ENCODE peak calls at places on chromosomes 16 and 17, in five cellular contexts. One of them, this sample, is unnamed.

GRCh38 chr17:50542795-50543774 is 3.9 kb upstream of the SPATA20 start:
- DNase-seq in GM04504: no peak
- DNase-seq in cardiac fibroblast: no peak
- DNase-seq in left colon: peak; percentile 83
- DNase-seq in DMS153: peak; percentile 68
- DNase-seq in this sample: no peak

GRCh38 chr17:59425085-59425901 is 93.8 kb downstream of the YPEL2 start:
- DNase-seq in GM04504: no peak
- DNase-seq in cardiac fibroblast: peak; percentile 86
- DNase-seq in left colon: peak; percentile 31
- DNase-seq in DMS153: no peak
- DNase-seq in this sample: no peak

GRCh38 chr17:66712453-66712852 is 122.5 kb upstream of the CACNG5 start:
- DNase-seq in GM04504: no peak
- DNase-seq in cardiac fibroblast: no peak
- DNase-seq in left colon: peak; percentile 38
- DNase-seq in DMS153: no peak
- DNase-seq in this sample: no peak

GRCh38 chr17:68296217-68297140 is 5.2 kb downstream of the ARSG start:
- DNase-seq in GM04504: no peak
- DNase-seq in cardiac fibroblast: no peak
- DNase-seq in left colon: peak; percentile 19
- DNase-seq in DMS153: no peak
- DNase-seq in this sample: peak; percentile 51

GRCh38 chr17:49694847-49695697 is 12.7 kb downstream of the SLC35B1 start:
- DNase-seq in GM04504: no peak
- DNase-seq in cardiac fibroblast: peak; percentile 39
- DNase-seq in left colon: peak; percentile 74
- DNase-seq in DMS153: peak; percentile 12
- DNase-seq in this sample: peak; percentile 40

GRCh38 chr17:79615926-79616325 is 5.1 kb upstream of the RBFOX3 start:
- DNase-seq in GM04504: no peak
- DNase-seq in cardiac fibroblast: no peak
- DNase-seq in left colon: no peak
- DNase-seq in DMS153: no peak
- DNase-seq in this sample: no peak

GRCh38 chr17:32626371-32626770 is 139.6 kb downstream of the CDK5R1 start:
- DNase-seq in GM04504: no peak
- DNase-seq in cardiac fibroblast: no peak
- DNase-seq in left colon: no peak
- DNase-seq in DMS153: no peak
- DNase-seq in this sample: no peak

GRCh38 chr17:64718058-64718457 is 56.0 kb upstream of the SMURF2 start:
- DNase-seq in GM04504: no peak
- DNase-seq in cardiac fibroblast: no peak
- DNase-seq in left colon: no peak
- DNase-seq in DMS153: no peak
- DNase-seq in this sample: no peak

GRCh38 chr17:8164815-8165131 is 2.0 kb upstream of the VAMP2 start:
- DNase-seq in GM04504: no peak
- DNase-seq in cardiac fibroblast: no peak
- DNase-seq in left colon: no peak
- DNase-seq in DMS153: no peak
- DNase-seq in this sample: no peak

GRCh38 chr16:65833171-65833871 is 533.2 kb upstream of the CDH5 start:
- DNase-seq in GM04504: peak; percentile 78
- DNase-seq in cardiac fibroblast: peak; percentile 65
- DNase-seq in left colon: no peak
- DNase-seq in DMS153: no peak
- DNase-seq in this sample: no peak

GRCh38 chr16:23837553-23838308 is 1.9 kb downstream of the PRKCB start:
- DNase-seq in GM04504: no peak
- DNase-seq in cardiac fibroblast: no peak
- DNase-seq in left colon: no peak
- DNase-seq in DMS153: no peak
- DNase-seq in this sample: no peak

GRCh38 chr17:50681260-50682200 is 26.2 kb downstream of the ANKRD40 start:
- DNase-seq in GM04504: peak; percentile 71
- DNase-seq in cardiac fibroblast: peak; percentile 86
- DNase-seq in left colon: peak; percentile 54
- DNase-seq in DMS153: peak; percentile 17
- DNase-seq in this sample: no peak

GRCh38 chr16:87581867-87582220 is 20.5 kb upstream of the JPH3 start:
- DNase-seq in GM04504: peak; percentile 97
- DNase-seq in cardiac fibroblast: peak; percentile 98
- DNase-seq in left colon: peak; percentile 32
- DNase-seq in DMS153: no peak
- DNase-seq in this sample: no peak

GRCh38 chr17:61926831-61927210 is 961 bp downstream of the INTS2 start:
- DNase-seq in GM04504: peak; percentile 11
- DNase-seq in cardiac fibroblast: peak; percentile 10
- DNase-seq in left colon: no peak
- DNase-seq in DMS153: no peak
- DNase-seq in this sample: no peak

GRCh38 chr16:27925612-27926011 is 137.9 kb downstream of the GSG1L start:
- DNase-seq in GM04504: no peak
- DNase-seq in cardiac fibroblast: no peak
- DNase-seq in left colon: no peak
- DNase-seq in DMS153: no peak
- DNase-seq in this sample: no peak

GRCh38 chr16:14527411-14528044 is 102.5 kb downstream of the PARN start:
- DNase-seq in GM04504: peak; percentile 80
- DNase-seq in cardiac fibroblast: peak; percentile 92
- DNase-seq in left colon: no peak
- DNase-seq in DMS153: no peak
- DNase-seq in this sample: no peak

GRCh38 chr17:16909887-16910286 is 62.0 kb downstream of the TNFRSF13B start:
- DNase-seq in GM04504: no peak
- DNase-seq in cardiac fibroblast: no peak
- DNase-seq in left colon: no peak
- DNase-seq in DMS153: no peak
- DNase-seq in this sample: no peak

GRCh38 chr17:63934391-63935112 is 2.4 kb upstream of the CD79B start:
- DNase-seq in GM04504: no peak
- DNase-seq in cardiac fibroblast: no peak
- DNase-seq in left colon: no peak
- DNase-seq in DMS153: no peak
- DNase-seq in this sample: no peak

GRCh38 chr17:16980061-16980460 is 8.1 kb upstream of the TNFRSF13B start:
- DNase-seq in GM04504: no peak
- DNase-seq in cardiac fibroblast: no peak
- DNase-seq in left colon: no peak
- DNase-seq in DMS153: no peak
- DNase-seq in this sample: no peak

GRCh38 chr16:1538804-1539520 is 5.5 kb downstream of the TMEM204 start:
- DNase-seq in GM04504: no peak
- DNase-seq in cardiac fibroblast: no peak
- DNase-seq in left colon: no peak
- DNase-seq in DMS153: no peak
- DNase-seq in this sample: no peak

GRCh38 chr17:72539981-72540897 is 419.4 kb downstream of the SOX9 start:
- DNase-seq in GM04504: peak; percentile 38
- DNase-seq in cardiac fibroblast: peak; percentile 83
- DNase-seq in left colon: peak; percentile 73
- DNase-seq in DMS153: peak; percentile 47
- DNase-seq in this sample: no peak

GRCh38 chr17:29622337-29623282 is at the start of gene CORO6:
- DNase-seq in GM04504: no peak
- DNase-seq in cardiac fibroblast: peak; percentile 49
- DNase-seq in left colon: peak; percentile 63
- DNase-seq in DMS153: peak; percentile 28
- DNase-seq in this sample: no peak

GRCh38 chr16:5971924-5972323 is 874.3 kb upstream of the EEF2KMT start:
- DNase-seq in GM04504: no peak
- DNase-seq in cardiac fibroblast: no peak
- DNase-seq in left colon: no peak
- DNase-seq in DMS153: no peak
- DNase-seq in this sample: no peak

This sample was measured in SIG-M5.